ENCODE peak calls at places on chromosomes 11 and 22, in five cellular contexts. M is heart left ventricle, K is astrocyte, C is adrenal gland, L is mesendoderm. P is an unnamed sample.

GRCh38 chr22:46377566-46378498 is 42.3 kb downstream of the TRMU start:
- DNase-seq in M (peak), K (peak), C (peak), L (peak), P (no peak)

GRCh38 chr11:32118025-32118974 is 27.4 kb downstream of the RCN1 start:
- DNase-seq in M (no peak), K (peak), C (peak), L (no peak), P (no peak)

GRCh38 chr11:20367313-20367948 is 3.9 kb downstream of the HTATIP2 start:
- DNase-seq in M (no peak), K (peak), C (peak), L (peak), P (peak)

GRCh38 chr11:62433141-62433543 is 14.3 kb downstream of the SCGB1A1 start:
- DNase-seq in M (no peak), K (no peak), C (no peak), L (no peak), P (no peak)

GRCh38 chr22:32219030-32219429 is 14.2 kb upstream of the RFPL2 start:
- DNase-seq in M (no peak), K (no peak), C (no peak), L (no peak), P (no peak)

GRCh38 chr22:40224702-40225101 is 47.0 kb downstream of the TNRC6B start:
- DNase-seq in M (no peak), K (peak), C (no peak), L (no peak), P (no peak)

GRCh38 chr22:42316988-42317387 is 46.5 kb upstream of the TCF20 start:
- DNase-seq in M (no peak), K (peak), C (no peak), L (no peak), P (no peak)

GRCh38 chr11:62001450-62002178 is 34.2 kb upstream of the FTH1 start:
- DNase-seq in M (no peak), K (no peak), C (no peak), L (no peak), P (no peak)

GRCh38 chr11:119991669-119992068 is 146.2 kb downstream of the TRIM29 start:
- DNase-seq in M (no peak), K (no peak), C (no peak), L (no peak), P (no peak)

GRCh38 chr11:71342116-71342515 is 89.7 kb upstream of the SHANK2 start:
- DNase-seq in M (no peak), K (no peak), C (no peak), L (no peak), P (no peak)

GRCh38 chr11:92279056-92279455 is 54.4 kb downstream of the FAT3 start:
- DNase-seq in M (no peak), K (no peak), C (no peak), L (no peak), P (no peak)

GRCh38 chr11:13889566-13890214 is 72.8 kb upstream of the SPON1 start:
- DNase-seq in M (no peak), K (no peak), C (no peak), L (no peak), P (no peak)

GRCh38 chr11:16086229-16086628 is 270.1 kb downstream of the SOX6 start:
- DNase-seq in M (no peak), K (peak), C (no peak), L (no peak), P (no peak)

GRCh38 chr11:130673698-130674097 is 225.3 kb downstream of the ADAMTS15 start:
- DNase-seq in M (no peak), K (no peak), C (no peak), L (peak), P (no peak)

GRCh38 chr11:128422576-128423370 is 164.6 kb downstream of the ETS1 start:
- DNase-seq in M (no peak), K (no peak), C (peak), L (peak), P (no peak)

GRCh38 chr11:131666617-131667016 is 296.2 kb downstream of the NTM start:
- DNase-seq in M (no peak), K (peak), C (no peak), L (no peak), P (no peak)

GRCh38 chr11:73072935-73073481 is 69.1 kb downstream of the FCHSD2 start:
- DNase-seq in M (no peak), K (no peak), C (no peak), L (no peak), P (no peak)

GRCh38 chr11:120857508-120857907 is 166.4 kb upstream of the TBCEL start:
- DNase-seq in M (no peak), K (no peak), C (no peak), L (no peak), P (no peak)

GRCh38 chr11:109264128-109264527 is 157.9 kb upstream of the C11orf87 start:
- DNase-seq in M (no peak), K (no peak), C (no peak), L (no peak), P (no peak)

GRCh38 chr11:120841074-120841473 is 182.8 kb upstream of the TBCEL start:
- DNase-seq in M (no peak), K (no peak), C (no peak), L (no peak), P (no peak)

GRCh38 chr11:3609416-3610265 is 32.2 kb downstream of the ART5 start:
- DNase-seq in M (no peak), K (no peak), C (no peak), L (peak), P (no peak)

GRCh38 chr11:9861860-9862725 is 198.2 kb downstream of the SWAP70 start:
- DNase-seq in M (no peak), K (peak), C (peak), L (peak), P (no peak)

GRCh38 chr22:38314992-38315800 is 2.0 kb downstream of the CSNK1E start:
- DNase-seq in M (no peak), K (peak), C (no peak), L (peak), P (peak)

GRCh38 chr11:62880231-62880802 is 379 bp upstream of the SLC3A2 start:
- DNase-seq in M (peak), K (peak), C (no peak), L (no peak), P (no peak)

GRCh38 chr22:20192972-20193760 is 42.3 kb upstream of the CCDC188 start:
- DNase-seq in M (no peak), K (no peak), C (no peak), L (no peak), P (no peak)

GRCh38 chr11:130102457-130103249 is 33.0 kb downstream of the APLP2 start:
- DNase-seq in M (no peak), K (no peak), C (no peak), L (peak), P (no peak)

GRCh38 chr22:37230673-37231405 is 13.2 kb downstream of the RAC2 start:
- DNase-seq in M (no peak), K (no peak), C (no peak), L (no peak), P (no peak)

GRCh38 chr22:45221201-45221600 is 19.5 kb downstream of the KIAA0930 start:
- DNase-seq in M (no peak), K (no peak), C (no peak), L (no peak), P (no peak)

GRCh38 chr11:41533761-41534160 is 74.3 kb upstream of the LRRC4C start:
- DNase-seq in M (no peak), K (no peak), C (no peak), L (no peak), P (no peak)

GRCh38 chr11:130801287-130802146 is 114.8 kb downstream of the SNX19 start:
- DNase-seq in M (no peak), K (peak), C (no peak), L (no peak), P (no peak)

GRCh38 chr22:36166518-36167220 is 6.1 kb upstream of the APOL3 start:
- DNase-seq in M (no peak), K (no peak), C (no peak), L (no peak), P (no peak)

GRCh38 chr22:35454416-35455054 is 54.6 kb downstream of the MCM5 start:
- DNase-seq in M (no peak), K (no peak), C (no peak), L (peak), P (no peak)

GRCh38 chr11:118916842-118917388 is 8.8 kb downstream of the BCL9L start:
- DNase-seq in M (no peak), K (peak), C (peak), L (peak), P (no peak)

GRCh38 chr22:34972498-34972897 is 93.5 kb upstream of the ISX start:
- DNase-seq in M (no peak), K (no peak), C (no peak), L (peak), P (no peak)

GRCh38 chr11:64015935-64016468 is 19.7 kb upstream of the FLRT1 start:
- DNase-seq in M (no peak), K (no peak), C (no peak), L (no peak), P (no peak)

GRCh38 chr11:83816572-83817187 is 530.5 kb upstream of the CCDC90B start:
- DNase-seq in M (no peak), K (peak), C (no peak), L (no peak), P (no peak)

GRCh38 chr22:33593818-33594217 is 326.5 kb downstream of the LARGE1 start:
- DNase-seq in M (no peak), K (no peak), C (no peak), L (no peak), P (no peak)

DNA sequence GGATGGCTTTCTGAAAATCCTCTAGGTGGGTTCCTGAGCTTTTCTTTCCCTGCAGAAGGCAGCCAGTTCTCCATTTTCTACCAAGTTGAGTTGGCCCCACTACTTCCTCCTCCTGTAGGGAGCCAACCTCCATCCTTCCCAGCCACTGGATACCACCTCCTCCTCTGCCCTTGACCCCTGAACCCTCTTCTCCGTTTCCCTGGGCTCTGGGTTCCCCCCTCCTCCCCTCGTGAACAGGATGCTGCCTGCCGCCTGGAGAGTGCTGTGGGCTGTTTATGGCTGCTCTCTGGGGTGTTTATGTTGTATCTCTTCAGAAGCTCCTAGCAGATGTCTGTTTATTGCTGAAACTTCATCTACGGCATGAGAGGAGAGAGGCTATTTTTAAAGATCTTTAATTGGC is 8.6 kb downstream of the MICAL2 start:
- DNase-seq in M (no peak), K (no peak), C (no peak), L (no peak), P (no peak)
- H3K27ac ChIP-seq in M (peak), K (no peak), C (no peak), L (no peak), P (no peak)

DNA sequence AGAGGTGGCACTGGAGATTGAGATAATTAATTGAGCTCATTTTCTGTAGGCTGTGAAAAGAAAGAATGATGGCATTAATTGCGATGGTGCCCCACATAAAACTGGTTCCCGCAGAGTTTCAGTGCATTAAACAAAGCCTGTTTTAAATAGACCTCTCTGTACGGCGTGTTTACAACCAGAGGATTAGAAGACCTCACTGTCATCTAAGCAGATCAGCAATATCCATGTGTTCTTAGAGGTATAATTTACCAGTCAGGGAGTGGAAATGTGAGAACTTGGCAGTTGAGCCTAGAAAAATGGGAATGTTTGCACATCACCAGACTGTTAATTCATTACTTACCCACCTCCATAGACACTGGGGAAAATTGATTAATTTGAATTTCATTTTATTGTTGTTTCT is 16.1 kb downstream of the POLA2 start:
- DNase-seq in M (no peak), K (no peak), C (no peak), L (no peak), P (no peak)
- H3K27ac ChIP-seq in M (no peak), K (peak), C (no peak), L (no peak), P (peak)

DNA sequence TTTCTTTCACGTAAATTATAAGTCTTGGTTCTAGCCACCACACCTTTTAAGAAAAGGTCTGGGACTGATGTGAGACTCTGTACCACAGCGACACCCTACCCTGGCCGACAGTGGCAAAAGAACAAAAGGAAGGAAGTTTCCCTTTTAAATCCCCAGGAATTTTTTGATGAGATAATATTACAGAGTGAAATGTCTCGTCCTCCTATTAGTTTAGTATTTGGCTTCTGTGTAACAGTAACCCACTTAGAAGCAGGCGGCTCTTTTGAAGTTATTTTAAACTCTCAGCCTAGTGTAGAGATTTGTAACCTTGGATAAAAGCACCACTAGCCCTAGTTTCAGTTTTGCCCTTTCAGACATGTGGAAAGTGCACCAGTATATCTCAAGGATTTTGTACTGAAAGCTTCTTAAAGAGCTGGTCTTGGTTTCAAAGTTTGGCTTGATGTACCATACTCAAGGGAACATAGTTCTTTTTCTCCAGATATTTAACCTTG is 84.1 kb downstream of the C22orf31 start:
- DNase-seq in M (no peak), K (peak), C (no peak), L (no peak), P (no peak)
- H3K27ac ChIP-seq in M (no peak), K (peak), C (peak), L (no peak), P (no peak)

GRCh38 chr11:2519517-2519878 is 74.7 kb downstream of the KCNQ1 start:
- DNase-seq in M (no peak), K (no peak), C (no peak), L (no peak), P (no peak)
- H3K27ac ChIP-seq in M (no peak), K (no peak), C (no peak), L (no peak), P (no peak)

DNA sequence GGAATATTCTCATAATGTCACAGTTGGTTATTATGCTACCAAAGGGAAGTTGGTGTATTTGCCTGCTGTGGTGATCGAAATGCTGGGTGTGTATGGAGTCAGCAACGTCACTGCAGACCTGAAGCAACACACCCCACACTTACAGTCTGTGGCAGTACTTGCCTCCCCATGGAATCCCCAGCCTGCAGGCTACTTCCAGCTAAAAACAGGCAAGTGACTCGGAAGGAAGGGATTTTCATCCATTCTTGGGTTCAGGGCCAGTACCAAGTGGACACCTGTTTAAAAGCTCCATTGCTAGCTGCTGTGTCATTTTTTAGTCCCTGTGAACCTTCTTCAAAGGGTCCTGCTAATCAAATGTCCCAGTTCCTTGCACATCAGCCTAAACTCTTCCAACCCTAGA is 149.6 kb downstream of the C11orf91 start:
- DNase-seq in M (no peak), K (no peak), C (no peak), L (no peak), P (no peak)
- H3K27ac ChIP-seq in M (no peak), K (no peak), C (no peak), L (no peak), P (no peak)

GRCh38 chr11:1389103-1389931 is 417 bp upstream of the BRSK2 start:
- DNase-seq in M (peak), K (peak), C (peak), L (peak), P (peak)

GRCh38 chr11:1391165-1392010 is 1.7 kb downstream of the BRSK2 start:
- DNase-seq in M (peak), K (no peak), C (no peak), L (peak), P (peak)

GRCh38 chr11:1388763-1389102 is 1.0 kb upstream of the BRSK2 start:
- DNase-seq in M (peak), K (no peak), C (no peak), L (no peak), P (no peak)

GRCh38 chr11:1390603-1391164 is 950 bp downstream of the BRSK2 start:
- DNase-seq in M (peak), K (no peak), C (peak), L (peak), P (peak)

DNA sequence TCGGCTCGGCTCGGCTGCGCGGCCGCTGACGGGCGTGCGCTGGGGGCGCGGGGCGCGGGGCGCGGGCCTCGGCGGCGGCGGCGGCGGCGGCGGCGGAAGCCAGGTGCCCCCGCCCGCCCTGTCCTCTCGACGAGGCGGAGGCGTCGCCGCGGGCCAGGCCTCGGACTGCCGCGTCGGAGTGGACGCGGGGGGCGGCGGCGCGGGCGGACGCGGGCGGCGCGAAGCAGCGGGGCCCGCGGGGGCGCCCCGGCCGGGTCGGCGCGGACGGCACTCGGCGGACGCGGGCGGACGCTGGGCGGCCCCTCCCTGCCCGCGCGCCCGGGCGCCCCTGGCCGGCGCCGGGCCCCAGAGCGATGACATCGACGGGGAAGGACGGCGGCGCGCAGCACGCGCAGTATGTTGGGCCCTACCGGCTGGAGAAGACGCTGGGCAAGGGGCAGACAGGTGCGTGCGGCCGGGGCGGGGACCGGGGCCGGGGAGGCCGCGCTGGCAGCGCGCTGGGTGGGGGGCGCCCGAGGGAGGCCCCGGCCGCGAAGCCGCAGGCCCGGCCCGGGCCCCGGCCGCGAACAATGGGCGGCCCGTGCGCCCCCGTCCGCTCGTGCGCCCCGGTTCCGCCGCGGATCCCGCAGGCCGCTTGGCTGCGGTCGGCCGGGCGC is at the start of gene BRSK2:
- DNase-seq in M (peak), K (no peak), C (no peak), L (peak), P (no peak)
- H3K27ac ChIP-seq in M (peak), K (no peak), C (no peak), L (peak), P (peak)

DNA sequence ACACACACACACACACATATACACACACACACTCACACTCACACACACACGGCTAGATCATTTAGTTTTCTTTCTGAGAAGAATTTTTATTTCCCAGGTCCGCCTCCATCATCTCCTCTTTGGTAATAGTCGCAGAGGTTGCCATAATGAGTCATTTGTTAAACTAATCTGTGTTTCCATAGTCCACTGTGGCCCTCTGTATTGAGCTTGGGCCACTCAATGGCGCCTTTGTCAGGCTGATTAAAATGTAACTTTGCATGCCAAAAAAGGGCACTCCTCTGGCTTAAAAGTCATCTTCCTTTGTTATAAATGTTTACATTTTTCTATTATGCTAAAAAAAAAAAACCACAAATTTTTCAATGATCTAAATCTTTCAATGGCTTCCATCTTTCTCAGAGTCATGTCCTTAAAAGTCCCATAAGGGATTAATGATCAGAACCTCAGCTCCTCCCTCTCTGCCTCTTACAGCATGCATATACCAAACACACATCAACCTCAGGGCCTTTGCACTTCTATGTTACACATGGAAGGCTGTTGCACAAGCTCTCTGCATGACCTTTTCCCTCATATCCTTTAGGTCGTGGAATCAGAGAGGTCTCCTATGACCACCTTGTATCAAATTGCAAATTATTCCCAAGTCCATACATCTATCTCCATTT is 35.3 kb downstream of the EHF start:
- DNase-seq in M (no peak), K (peak), C (no peak), L (no peak), P (peak)
- H3K27ac ChIP-seq in M (no peak), K (peak), C (no peak), L (no peak), P (peak)

DNA sequence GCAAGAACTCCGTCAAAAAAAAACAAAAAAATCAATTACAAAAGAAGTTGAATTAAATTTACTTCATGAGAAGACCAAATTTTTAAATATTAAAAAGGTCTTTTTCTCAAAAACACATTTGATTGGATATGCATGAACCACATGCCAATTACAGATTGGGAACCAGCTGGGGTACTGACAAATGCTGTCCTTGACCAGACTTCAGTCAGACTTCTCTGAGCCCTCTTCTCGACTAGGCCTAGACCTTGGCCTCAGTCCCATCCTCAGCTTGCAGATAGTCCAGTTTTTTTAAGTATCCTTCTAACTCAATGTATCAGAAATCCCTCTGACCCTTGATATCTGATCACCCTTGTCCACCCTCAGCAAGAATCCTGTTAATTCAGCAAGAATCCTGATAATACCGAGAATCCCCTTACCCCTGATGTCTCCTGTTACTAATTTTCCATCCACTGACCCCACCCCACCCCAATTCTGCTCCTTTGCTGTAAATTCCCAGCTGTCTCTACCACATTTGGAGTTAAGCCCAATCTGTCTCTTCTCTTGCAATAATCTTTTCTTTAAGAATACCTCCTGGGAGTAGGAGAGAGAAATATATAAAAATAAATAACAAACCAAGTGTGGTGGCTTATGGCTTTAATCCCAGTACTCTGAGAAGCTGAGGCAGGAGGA is 30.9 kb downstream of the OR4D9 start:
- DNase-seq in M (no peak), K (no peak), C (no peak), L (no peak), P (no peak)
- H3K27ac ChIP-seq in M (no peak), K (no peak), C (peak), L (no peak), P (no peak)

P was measured in substantia nigra.